ENCODE peak calls at places on chromosomes 7 and 10, in ten cellular contexts. B is fibroblast of lung; O is fibroblast of pulmonary artery; U is GM13976; F is GM20000; P is AG10803; Q is CD8-positive, alpha-beta T cell; Z is epithelial cell of esophagus; X is left ventricle myocardium inferior; W is PC-3. Y is an unnamed sample.
A peak's percentile ranks its signal among the peaks of the same experiment; 100 is the strongest.

GRCh38 chr10:113690749-113691148 is 11.0 kb downstream of the CASP7 start:
- DNase-seq in B (no peak), O (no peak), U (no peak), F (no peak), P (no peak), Q (no peak), Z (no peak), X (no peak), W (no peak), Y (no peak)

GRCh38 chr7:128922496-128923410 is 12.2 kb upstream of the KCP start:
- DNase-seq in B (no peak), O (no peak), U (no peak), F (no peak), P (no peak), Q (no peak), Z (no peak), X (no peak), W (no peak), Y (no peak)

GRCh38 chr7:90726623-90727022 is 130.5 kb downstream of the CDK14 start:
- DNase-seq in B (peak; percentile 62), O (peak; percentile 63), U (no peak), F (no peak), P (peak; percentile 9), Q (no peak), Z (peak; percentile 11), X (no peak), W (peak; percentile 47), Y (peak; percentile 7)

GRCh38 chr7:659306-659847 is 67.1 kb upstream of the DNAAF5 start:
- DNase-seq in B (no peak), O (no peak), U (no peak), F (no peak), P (no peak), Q (no peak), Z (no peak), X (no peak), W (no peak), Y (no peak)

GRCh38 chr10:93752761-93753160 is 5.0 kb upstream of the LGI1 start:
- DNase-seq in B (peak; percentile 22), O (peak; percentile 36), U (no peak), F (no peak), P (peak; percentile 44), Q (no peak), Z (peak; percentile 73), X (no peak), W (peak; percentile 74), Y (no peak)

GRCh38 chr10:103550229-103550628 is 56.7 kb downstream of the NEURL1 start:
- DNase-seq in B (no peak), O (no peak), U (no peak), F (peak; percentile 3), P (no peak), Q (no peak), Z (no peak), X (no peak), W (no peak), Y (no peak)

GRCh38 chr7:55018361-55019328 is at the start of gene EGFR:
- DNase-seq in B (peak; percentile 81), O (peak; percentile 77), U (peak; percentile 50), F (peak; percentile 65), P (peak; percentile 82), Q (no peak), Z (peak; percentile 84), X (peak; percentile 85), W (peak; percentile 76), Y (peak; percentile 90)

GRCh38 chr10:79449181-79450146 is 4.0 kb upstream of the ZCCHC24 start:
- DNase-seq in B (no peak), O (no peak), U (no peak), F (no peak), P (no peak), Q (no peak), Z (no peak), X (no peak), W (peak; percentile 88), Y (no peak)

GRCh38 chr7:138917771-138918170 is 63.4 kb downstream of the KIAA1549 start:
- DNase-seq in B (no peak), O (no peak), U (no peak), F (no peak), P (no peak), Q (no peak), Z (no peak), X (no peak), W (no peak), Y (no peak)

GRCh38 chr7:76008156-76008687 is 13.8 kb upstream of the TMEM120A start:
- DNase-seq in B (no peak), O (no peak), U (peak; percentile 37), F (peak; percentile 25), P (no peak), Q (no peak), Z (no peak), X (no peak), W (no peak), Y (no peak)

GRCh38 chr10:132448248-132448731 is 51.3 kb downstream of the PWWP2B start:
- DNase-seq in B (peak; percentile 42), O (no peak), U (peak; percentile 78), F (peak; percentile 85), P (peak; percentile 69), Q (peak; percentile 56), Z (peak; percentile 92), X (peak; percentile 55), W (peak; percentile 72), Y (peak; percentile 55)

GRCh38 chr10:132699411-132700167 is 86.4 kb downstream of the NKX6-2 start:
- DNase-seq in B (no peak), O (no peak), U (no peak), F (no peak), P (no peak), Q (no peak), Z (no peak), X (peak; percentile 13), W (no peak), Y (no peak)

GRCh38 chr7:4791738-4792536 is 16.5 kb downstream of the AP5Z1 start:
- DNase-seq in B (peak; percentile 48), O (peak; percentile 57), U (peak; percentile 90), F (peak; percentile 93), P (peak; percentile 43), Q (peak; percentile 88), Z (peak; percentile 43), X (peak; percentile 84), W (no peak), Y (no peak)

GRCh38 chr7:93044147-93044810 is 73.5 kb downstream of the SAMD9 start:
- DNase-seq in B (peak; percentile 34), O (peak; percentile 24), U (no peak), F (no peak), P (peak; percentile 91), Q (no peak), Z (peak; percentile 79), X (no peak), W (peak; percentile 27), Y (no peak)

GRCh38 chr10:129771576-129772471 is 192.2 kb downstream of the EBF3 start:
- DNase-seq in B (no peak), O (no peak), U (no peak), F (no peak), P (no peak), Q (no peak), Z (no peak), X (no peak), W (no peak), Y (no peak)

GRCh38 chr10:18185621-18186020 is 45.4 kb downstream of the CACNB2 start:
- DNase-seq in B (no peak), O (no peak), U (no peak), F (no peak), P (no peak), Q (no peak), Z (peak; percentile 55), X (no peak), W (peak; percentile 81), Y (no peak)

GRCh38 chr7:77985232-77985973 is 186.8 kb downstream of the PHTF2 start:
- DNase-seq in B (no peak), O (peak; percentile 3), U (no peak), F (no peak), P (no peak), Q (no peak), Z (no peak), X (no peak), W (no peak), Y (no peak)

GRCh38 chr10:127907411-127908105 is 655 bp downstream of the PTPRE start:
- DNase-seq in B (peak; percentile 18), O (peak; percentile 58), U (no peak), F (no peak), P (peak; percentile 82), Q (no peak), Z (no peak), X (peak; percentile 55), W (peak; percentile 35), Y (no peak)

GRCh38 chr7:43905209-43905946 is 1.0 kb downstream of the URGCP start:
- DNase-seq in B (peak; percentile 32), O (no peak), U (no peak), F (no peak), P (peak; percentile 53), Q (no peak), Z (peak; percentile 60), X (no peak), W (peak; percentile 63), Y (peak; percentile 61)

GRCh38 chr10:71831646-71832552 is 19.2 kb downstream of the PSAP start:
- DNase-seq in B (peak; percentile 43), O (peak; percentile 22), U (no peak), F (no peak), P (peak; percentile 14), Q (no peak), Z (peak; percentile 89), X (no peak), W (peak; percentile 67), Y (no peak)
- TF ChIP-seq CTCF in B (no peak), O (no peak), U (no peak), F (no peak), P (no peak), Q (no peak), Z (no peak), X (no peak), W (peak; percentile 25), Y (no peak)

GRCh38 chr10:97539523-97540200 is 32.9 kb upstream of the ANKRD2 start:
- DNase-seq in B (peak; percentile 92), O (peak; percentile 94), U (no peak), F (no peak), P (peak; percentile 92), Q (no peak), Z (peak; percentile 36), X (no peak), W (peak; percentile 20), Y (no peak)
- TF ChIP-seq CTCF in B (peak; percentile 64), O (peak; percentile 56), U (no peak), F (no peak), P (peak; percentile 58), Q (no peak), Z (peak; percentile 27), X (peak; percentile 21), W (peak; percentile 15), Y (no peak)

GRCh38 chr10:2754943-2755342 is 312.4 kb upstream of the PFKP start:
- DNase-seq in B (no peak), O (no peak), U (no peak), F (no peak), P (no peak), Q (no peak), Z (no peak), X (no peak), W (no peak), Y (no peak)
- TF ChIP-seq CTCF in B (no peak), O (no peak), U (no peak), F (no peak), P (no peak), Q (no peak), Z (no peak), X (no peak), W (no peak), Y (no peak)

GRCh38 chr10:124534231-124534798 is 72.7 kb downstream of the LHPP start:
- DNase-seq in B (peak; percentile 50), O (peak; percentile 32), U (peak; percentile 64), F (peak; percentile 57), P (no peak), Q (no peak), Z (no peak), X (peak; percentile 52), W (no peak), Y (no peak)
- TF ChIP-seq CTCF in B (peak; percentile 65), O (peak; percentile 30), U (no peak), F (peak; percentile 38), P (peak; percentile 20), Q (no peak), Z (peak; percentile 35), X (peak; percentile 55), W (no peak), Y (no peak)